ENCODE peak calls at places on chromosomes 7 and 10, in five cellular contexts. I is lower lobe of right lung, G is HL-60, X is transverse colon, Y is hepatocyte. N is an unnamed sample.
A peak's percentile ranks its signal among the peaks of the same experiment; 100 is the strongest.

GRCh38 chr7:4607321-4607729 is 74.8 kb upstream of the FOXK1 start:
- DNase-seq in X (no peak), I (no peak), Y (no peak), G (no peak), N (no peak)

GRCh38 chr10:88004451-88004850 is 141.0 kb downstream of the PTEN start:
- DNase-seq in X (no peak), I (no peak), G (no peak), Y (no peak), N (no peak)

GRCh38 chr10:44264244-44264643 is 120.7 kb downstream of the CXCL12 start:
- DNase-seq in I (no peak), G (no peak), Y (no peak), X (no peak), N (no peak)

GRCh38 chr7:124033093-124033806 is 383 bp upstream of the TMEM229A start:
- DNase-seq in Y (peak; percentile 37), X (peak; percentile 32), I (peak; percentile 41), G (peak; percentile 3), N (no peak)

GRCh38 chr10:99339077-99339476 is 9.9 kb downstream of the CNNM1 start:
- DNase-seq in I (no peak), G (no peak), X (no peak), Y (no peak), N (no peak)

GRCh38 chr10:91043173-91043910 is 122.5 kb upstream of the ANKRD1 start:
- DNase-seq in I (no peak), G (no peak), X (no peak), Y (peak; percentile 38), N (peak; percentile 36)

GRCh38 chr10:114876169-114876568 is 54.6 kb downstream of the FHIP2A start:
- DNase-seq in I (no peak), Y (no peak), X (no peak), G (peak; percentile 24), N (no peak)

GRCh38 chr10:55043540-55043939 is 242.5 kb upstream of the PCDH15 start:
- DNase-seq in X (no peak), Y (no peak), G (no peak), I (no peak), N (no peak)

GRCh38 chr7:135620980-135621850 is 41.1 kb upstream of the STMP1 start:
- DNase-seq in Y (peak; percentile 87), G (peak; percentile 32), I (no peak), X (peak; percentile 13), N (no peak)

GRCh38 chr10:75619636-75620035 is 188.2 kb downstream of the LRMDA start:
- DNase-seq in I (no peak), X (no peak), Y (no peak), G (no peak), N (no peak)

GRCh38 chr10:127012769-127013152 is 107.5 kb downstream of the DOCK1 start:
- DNase-seq in Y (peak; percentile 36), I (peak; percentile 81), X (peak; percentile 92), G (no peak), N (no peak)

GRCh38 chr10:5002013-5002727 is 1.5 kb downstream of the AKR1C2 start:
- DNase-seq in G (no peak), I (no peak), Y (no peak), X (no peak), N (no peak)
- H3K4me3 ChIP-seq in G (no peak overlapping the region), I (no peak overlapping the region), Y (no peak overlapping the region), X (no peak overlapping the region), N (peak overlapping the region; percentile 1)

GRCh38 chr10:21510218-21511070 is 15.0 kb downstream of the SKIDA1 start:
- DNase-seq in Y (no peak), X (no peak), I (no peak), G (no peak), N (no peak)
- H3K4me3 ChIP-seq in Y (peak overlapping the region; percentile 33), X (peak overlapping the region; percentile 26), I (peak overlapping the region; percentile 44), G (no peak overlapping the region), N (peak overlapping the region; percentile 38)

GRCh38 chr7:159118220-159118595 is 26.5 kb downstream of the VIPR2 start:
- DNase-seq in Y (no peak), I (no peak), G (no peak), X (no peak), N (no peak)
- H3K4me3 ChIP-seq in Y (no peak overlapping the region), I (no peak overlapping the region), G (no peak overlapping the region), X (no peak overlapping the region), N (no peak overlapping the region)

GRCh38 chr7:130899638-130900401 is 165.8 kb upstream of the KLF14 start:
- DNase-seq in G (no peak), X (peak; percentile 83), I (no peak), Y (peak; percentile 87), N (no peak)

GRCh38 chr7:130899071-130899451 is 165.1 kb upstream of the KLF14 start:
- DNase-seq in I (no peak), Y (no peak), X (no peak), G (no peak), N (no peak)

GRCh38 chr7:130902755-130903357 is 168.8 kb upstream of the KLF14 start:
- DNase-seq in X (no peak), I (no peak), G (no peak), Y (no peak), N (no peak)

GRCh38 chr7:130901209-130901783 is 167.3 kb upstream of the KLF14 start:
- DNase-seq in I (peak; percentile 85), X (peak; percentile 71), Y (peak; percentile 78), G (no peak), N (no peak)

DNA sequence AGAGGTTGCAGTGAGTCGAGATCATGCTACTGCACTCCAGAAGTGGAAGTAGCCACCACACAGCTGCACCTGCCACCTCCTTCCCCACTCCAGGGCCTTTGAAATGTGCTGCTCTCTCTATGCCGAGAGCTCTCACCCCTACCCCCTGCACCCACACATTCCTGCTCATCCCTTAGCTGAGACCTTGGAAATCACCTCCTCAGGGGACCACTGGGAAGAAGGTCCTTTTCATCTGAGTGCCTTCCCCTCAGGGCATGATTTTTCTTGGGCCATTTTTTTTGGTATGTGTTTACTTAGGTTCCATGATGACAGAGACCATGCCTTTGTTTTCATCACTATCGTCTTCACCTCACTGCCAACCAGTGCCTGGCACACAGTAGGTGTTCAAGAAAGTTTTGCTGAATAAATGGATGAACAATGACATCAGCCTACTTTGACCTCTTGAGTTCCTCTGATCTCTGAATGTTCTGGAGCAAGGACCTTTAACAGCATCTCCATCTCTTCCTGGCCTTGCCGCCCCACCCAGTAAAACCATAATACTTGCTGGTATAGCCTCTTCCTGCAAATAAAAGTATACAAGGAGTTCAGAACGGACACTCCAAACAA is 166.6 kb upstream of the KLF14 start:
- DNase-seq in G (no peak), Y (no peak), X (no peak), I (no peak), N (no peak)
- H3K4me3 ChIP-seq in G (no peak overlapping the region), Y (no peak overlapping the region), X (no peak overlapping the region), I (no peak overlapping the region), N (no peak overlapping the region)

GRCh38 chr10:625751-626711 is 63.4 kb downstream of the DIP2C start:
- DNase-seq in I (peak; percentile 36), G (no peak), Y (no peak), X (no peak), N (no peak)
- H3K4me3 ChIP-seq in I (no peak overlapping the region), G (no peak overlapping the region), Y (no peak overlapping the region), X (no peak overlapping the region), N (no peak overlapping the region)